ENCODE peak calls at places on chromosomes 12 and 14, in four cellular contexts. P, V, X and J are unnamed samples. For H3K4me1, the result is how much of the 10 kb centered on the place peaks cover.

GRCh38 chr12:26295001-26295400 is 99.6 kb downstream of the SSPN start:
- DNase-seq in P (no peak), V (no peak), X (no peak), J (no peak)

GRCh38 chr12:92650228-92650822 is 52.5 kb upstream of the PLEKHG7 start:
- DNase-seq in P (no peak), V (no peak), X (no peak), J (no peak)

GRCh38 chr14:94796278-94796677 is 26.4 kb upstream of the GSC start:
- DNase-seq in P (no peak), V (no peak), X (no peak), J (no peak)

GRCh38 chr12:39533951-39534350 is 85.7 kb downstream of the ABCD2 start:
- DNase-seq in P (no peak), V (no peak), X (no peak), J (no peak)

GRCh38 chr12:11886339-11886738 is 184.4 kb upstream of the BCL2L14 start:
- DNase-seq in P (no peak), V (no peak), X (no peak), J (no peak)

GRCh38 chr14:96039633-96040311 is 610 bp downstream of the C14orf132 start:
- DNase-seq in P (peak), V (peak), X (no peak), J (no peak)

GRCh38 chr12:110002691-110003515 is 3.7 kb downstream of the ANKRD13A start:
- DNase-seq in P (no peak), V (no peak), X (no peak), J (no peak)

GRCh38 chr14:31118892-31119291 is 88.7 kb downstream of the HECTD1 start:
- DNase-seq in P (no peak), V (no peak), X (no peak), J (no peak)

GRCh38 chr14:89617471-89618291 is 200.6 kb upstream of the FOXN3 start:
- DNase-seq in P (no peak), V (peak), X (peak), J (peak)

GRCh38 chr12:53103860-53104305 is 597 bp downstream of the SOAT2 start:
- DNase-seq in P (no peak), V (no peak), X (no peak), J (no peak)

GRCh38 chr14:63209160-63209559 is 4.9 kb downstream of the RHOJ start:
- DNase-seq in P (no peak), V (no peak), X (no peak), J (no peak)

DNA sequence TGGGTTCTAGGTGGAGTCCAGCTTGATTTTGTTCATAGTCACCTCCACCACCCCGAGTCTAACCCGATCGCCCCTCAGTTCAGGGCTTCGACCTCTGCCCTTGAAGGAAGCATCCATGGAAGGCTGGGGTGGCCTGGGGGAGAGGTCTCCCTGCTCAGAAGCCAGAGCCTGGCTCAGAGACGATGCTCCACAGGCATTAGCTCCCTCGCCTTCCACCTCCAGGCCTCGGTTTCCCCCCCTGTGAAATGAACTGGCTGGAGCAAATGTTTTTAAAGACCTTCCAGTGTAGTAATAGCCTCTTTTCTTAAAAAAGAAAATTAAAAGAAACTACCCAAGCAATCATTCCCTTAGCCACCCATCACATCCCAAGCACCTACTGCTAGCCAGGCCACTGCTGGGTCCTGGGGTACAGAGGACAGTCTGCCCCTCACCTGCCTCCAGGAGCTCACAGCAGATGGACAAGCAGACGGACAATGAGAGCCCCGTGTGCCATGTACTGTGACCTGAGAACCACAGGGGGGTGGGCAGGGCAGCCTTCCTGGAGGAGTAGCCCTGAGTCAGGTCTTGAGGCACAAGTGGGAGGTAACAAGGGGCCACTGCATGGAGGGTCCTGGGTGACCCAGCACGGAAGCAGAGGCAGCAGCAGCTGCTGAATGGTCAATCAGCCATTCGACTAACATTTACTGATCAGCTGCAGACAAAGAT is 42.3 kb upstream of the EML1 start:
- DNase-seq in P (no peak), V (no peak), X (no peak), J (no peak)
- H3K27ac ChIP-seq in P (peak), V (no peak), X (peak), J (no peak)

DNA sequence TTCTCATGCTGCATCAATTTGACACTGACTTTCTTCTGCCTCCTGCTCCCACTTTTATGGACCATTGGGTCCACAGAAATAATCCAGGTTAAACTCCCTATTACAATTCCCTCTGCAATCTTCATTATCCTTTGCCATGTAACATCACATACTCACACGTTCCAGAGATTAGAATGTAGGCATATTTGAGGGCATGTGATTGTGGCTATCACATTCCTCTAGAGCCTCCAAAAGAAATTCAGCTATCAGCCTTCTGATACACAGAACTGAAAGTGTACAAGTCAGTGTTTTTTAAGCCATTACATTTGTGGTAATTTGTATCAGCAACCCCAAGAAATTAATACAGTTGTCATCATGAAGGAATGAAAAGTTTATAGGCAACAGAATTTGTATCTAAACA is 892.4 kb downstream of the RPS29 start:
- DNase-seq in P (no peak), V (no peak), X (no peak), J (no peak)
- TF ChIP-seq EP300 in P (no peak), V (no peak), X (no peak), J (no peak)

GRCh38 chr12:57896437-57897201 is 44.7 kb upstream of the ATP23 start:
- DNase-seq in P (peak), V (peak), X (peak), J (peak)

GRCh38 chr12:57893460-57894353 is 47.2 kb upstream of the CTDSP2 start:
- DNase-seq in P (no peak), V (peak), X (peak), J (peak)

GRCh38 chr12:57894577-57895292 is 46.6 kb upstream of the ATP23 start:
- DNase-seq in P (no peak), V (no peak), X (no peak), J (peak)

GRCh38 chr12:57896139-57896436 is 45.3 kb upstream of the ATP23 start:
- DNase-seq in P (no peak), V (no peak), X (no peak), J (no peak)

DNA sequence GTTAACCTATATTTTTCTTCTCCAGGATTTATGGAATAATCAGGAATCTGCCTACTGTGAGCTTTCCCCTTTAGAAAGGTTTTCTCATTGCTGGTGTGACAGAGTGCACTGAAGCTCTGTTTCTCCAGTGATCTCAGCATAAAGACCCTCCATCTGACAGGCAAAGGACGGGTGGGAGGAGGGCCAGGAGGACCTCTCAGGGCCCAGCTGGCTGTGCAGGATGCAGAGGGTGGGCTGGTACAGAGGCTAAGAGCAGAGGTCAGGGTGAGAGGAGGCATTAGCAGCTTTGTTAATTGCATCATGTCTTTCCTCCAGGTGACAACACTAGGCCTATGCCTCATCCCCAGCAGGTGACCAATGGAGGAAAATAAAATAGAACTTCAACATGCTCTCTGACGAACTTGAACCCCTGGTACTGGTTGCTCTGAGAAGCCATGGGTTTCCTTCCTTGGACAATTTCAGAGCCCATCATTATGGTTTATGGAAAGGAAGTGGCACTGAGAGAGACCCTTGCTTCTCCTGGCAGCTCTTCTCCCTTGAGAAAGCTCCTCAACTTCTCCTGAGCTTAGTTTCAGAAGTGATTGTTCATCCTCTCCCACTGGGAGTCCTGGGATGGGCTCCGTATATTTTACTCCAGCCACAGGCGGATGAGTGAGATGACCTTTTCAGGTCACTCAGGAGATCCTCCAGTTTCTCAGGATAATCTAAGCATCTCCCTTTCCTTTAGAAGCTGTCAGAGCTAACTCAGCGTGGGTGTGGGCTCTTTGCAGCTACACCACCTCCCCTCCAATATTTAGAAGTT is 45.8 kb upstream of the ATP23 start:
- DNase-seq in P (no peak), V (no peak), X (no peak), J (no peak)
- H3K4me1 ChIP-seq in P (half or more), V (half or more), X (half or more), J (under half)

DNA sequence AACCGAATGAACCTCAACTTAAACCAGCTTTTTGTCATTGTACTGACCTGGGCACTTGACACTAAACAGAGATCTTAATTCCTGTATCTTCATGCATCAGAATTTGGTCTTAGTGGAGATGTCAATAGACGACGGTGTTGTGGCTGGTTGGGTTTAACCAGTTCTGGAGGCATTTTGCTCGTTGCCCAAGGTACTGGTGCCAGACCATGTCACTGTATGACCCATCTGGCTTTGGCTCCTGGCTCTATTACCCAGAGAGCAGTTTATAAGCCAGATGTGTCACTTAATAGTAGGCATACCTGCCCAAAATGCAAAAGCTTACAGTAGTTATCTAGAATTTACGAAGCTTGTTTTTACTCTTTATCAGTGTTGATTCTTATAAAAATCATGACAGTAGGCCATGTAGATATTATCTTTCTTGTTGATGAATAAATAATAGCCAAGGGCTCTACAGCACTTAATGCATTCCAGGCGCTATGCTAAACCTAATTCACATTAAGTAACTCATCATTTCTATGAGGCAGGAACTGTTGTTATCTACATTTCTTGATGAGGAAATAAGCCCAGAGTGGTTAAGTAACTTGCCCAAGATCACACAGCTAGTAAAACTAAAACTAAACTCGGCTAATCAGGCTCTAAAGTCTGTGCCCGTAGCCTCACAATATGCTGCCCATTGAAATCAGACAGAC is 179.7 kb upstream of the HIF1A start:
- DNase-seq in P (no peak), V (no peak), X (no peak), J (no peak)
- H3K27ac ChIP-seq in P (peak), V (peak), X (no peak), J (no peak)

GRCh38 chr14:65024957-65025356 is 38.3 kb downstream of the FNTB start:
- DNase-seq in P (no peak), V (no peak), X (no peak), J (no peak)
- TF ChIP-seq EP300 in P (no peak), V (no peak), X (no peak), J (no peak)

DNA sequence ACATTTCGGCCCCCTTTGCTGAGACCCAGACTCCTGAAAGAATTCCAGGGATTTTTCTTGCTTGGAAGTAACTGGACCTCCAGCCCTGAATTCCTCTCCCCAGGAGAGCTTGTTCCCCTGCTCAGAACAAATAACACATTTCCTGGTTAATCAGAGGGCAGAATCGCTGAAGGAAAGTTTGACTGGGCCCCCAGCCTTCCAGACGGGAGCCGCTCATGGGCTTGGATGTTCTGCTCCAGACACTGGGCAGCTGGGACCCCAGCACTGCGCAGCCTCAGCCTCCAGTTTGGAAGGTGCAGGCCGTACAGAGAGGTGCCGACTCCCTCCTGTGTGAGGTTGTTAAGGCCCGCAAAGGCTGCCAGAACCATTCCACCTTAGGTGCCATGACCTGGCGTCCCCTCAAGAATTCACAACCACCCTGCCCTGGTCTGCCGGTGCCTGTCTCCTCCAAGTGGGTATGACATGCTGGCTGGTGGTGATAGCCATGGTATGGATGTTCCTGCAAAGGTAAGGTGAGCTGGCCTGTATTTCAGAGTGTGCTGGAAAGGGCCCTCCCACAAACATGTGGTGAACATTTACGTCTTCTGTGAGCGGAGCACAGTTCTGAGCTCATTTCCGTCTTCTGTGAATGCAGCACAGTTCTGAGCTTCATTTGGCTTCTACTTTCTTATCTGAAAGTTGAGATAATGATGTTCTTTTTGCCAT is 5.1 kb upstream of the LTBP2 start:
- DNase-seq in P (peak), V (no peak), X (no peak), J (no peak)
- H3K4me1 ChIP-seq in P (half or more), V (half or more), X (under half), J (under half)